ENCODE peak calls at places on chromosomes 3 and 15, in seven cellular contexts. U, T, D, P, Y, W and K are unnamed samples. For H3K36me3, the result is how much of the 10 kb centered on the place peaks cover.

GRCh38 chr15:64731807-64732151 is 43.6 kb downstream of the RBPMS2 start:
- DNase-seq in U (no peak), T (no peak), D (no peak), P (no peak), Y (no peak), W (no peak), K (no peak)

GRCh38 chr3:112304611-112305010 is 10.6 kb upstream of the SLC9C1 start:
- DNase-seq in U (no peak), T (peak), D (no peak), P (no peak), Y (peak), W (no peak), K (no peak)

GRCh38 chr3:67305160-67305559 is 307.1 kb downstream of the KBTBD8 start:
- DNase-seq in U (no peak), T (no peak), D (no peak), P (no peak), Y (no peak), W (no peak), K (no peak)

GRCh38 chr3:122484985-122485384 is 29.8 kb downstream of the KPNA1 start:
- DNase-seq in U (no peak), T (no peak), D (no peak), P (no peak), Y (peak), W (peak), K (no peak)

GRCh38 chr3:113247664-113248458 is 36.5 kb downstream of the BOC start:
- DNase-seq in U (no peak), T (no peak), D (no peak), P (no peak), Y (no peak), W (no peak), K (no peak)

GRCh38 chr3:103909395-103909794 is 1457.3 kb upstream of the ALCAM start:
- DNase-seq in U (no peak), T (no peak), D (no peak), P (no peak), Y (no peak), W (no peak), K (no peak)

GRCh38 chr3:196227086-196227485 is 10.8 kb downstream of the SLC51A start:
- DNase-seq in U (no peak), T (no peak), D (no peak), P (no peak), Y (no peak), W (no peak), K (no peak)

GRCh38 chr3:152857082-152857481 is 22.2 kb downstream of the P2RY1 start:
- DNase-seq in U (no peak), T (no peak), D (no peak), P (peak), Y (no peak), W (peak), K (no peak)

GRCh38 chr3:184240384-184241140 is 8.2 kb downstream of the ALG3 start:
- DNase-seq in U (no peak), T (peak), D (no peak), P (no peak), Y (peak), W (no peak), K (no peak)

GRCh38 chr15:66545249-66545648 is 20.5 kb downstream of the LCTL start:
- DNase-seq in U (no peak), T (no peak), D (no peak), P (no peak), Y (no peak), W (no peak), K (no peak)
- H3K36me3 ChIP-seq in U (under half), T (under half), D (under half), P (under half), Y (under half), W (under half), K (under half)

GRCh38 chr3:10299679-10300078 is 6.9 kb upstream of the GHRL start:
- DNase-seq in U (no peak), T (no peak), D (no peak), P (no peak), Y (no peak), W (no peak), K (no peak)
- H3K36me3 ChIP-seq in U (under half), T (under half), D (under half), P (under half), Y (half or more), W (under half), K (under half)

GRCh38 chr3:8871306-8871705 is 92.0 kb downstream of the RAD18 start:
- DNase-seq in U (no peak), T (no peak), D (no peak), P (no peak), Y (no peak), W (no peak), K (no peak)

GRCh38 chr3:8872291-8872690 is 91.0 kb downstream of the RAD18 start:
- DNase-seq in U (no peak), T (no peak), D (no peak), P (no peak), Y (no peak), W (no peak), K (no peak)

GRCh38 chr3:8879347-8879944 is 83.8 kb downstream of the RAD18 start:
- DNase-seq in U (no peak), T (no peak), D (no peak), P (no peak), Y (no peak), W (no peak), K (no peak)

GRCh38 chr3:8873740-8874139 is 89.5 kb downstream of the RAD18 start:
- DNase-seq in U (no peak), T (no peak), D (no peak), P (no peak), Y (peak), W (peak), K (no peak)

DNA sequence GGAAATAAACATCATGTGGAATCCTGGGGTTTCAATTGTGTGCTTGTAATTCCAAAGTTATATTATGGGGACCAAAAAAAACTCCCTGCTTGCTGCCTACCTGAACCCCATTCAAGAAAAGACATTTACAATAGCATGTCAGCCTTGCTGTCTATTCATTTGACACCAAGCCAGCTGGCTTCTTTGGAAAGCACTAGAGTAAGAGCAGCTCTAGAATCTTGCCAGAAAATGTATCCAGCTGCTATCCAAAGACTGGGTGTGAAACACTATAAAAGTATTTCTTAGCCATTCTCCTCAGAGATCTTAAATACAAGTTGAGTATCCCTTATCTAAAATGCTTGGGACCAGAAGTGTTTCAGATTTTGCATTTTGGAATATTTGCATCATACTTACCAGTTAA is 87.4 kb downstream of the RAD18 start:
- DNase-seq in U (no peak), T (no peak), D (no peak), P (no peak), Y (no peak), W (no peak), K (no peak)
- H3K36me3 ChIP-seq in U (under half), T (under half), D (under half), P (under half), Y (under half), W (under half), K (under half)

GRCh38 chr3:194482196-194482593 is 4.6 kb downstream of the ATP13A3 start:
- DNase-seq in U (no peak), T (no peak), D (no peak), P (no peak), Y (no peak), W (no peak), K (no peak)
- H3K36me3 ChIP-seq in U (under half), T (under half), D (under half), P (under half), Y (under half), W (under half), K (under half)

GRCh38 chr3:33152363-33153360 is 38.8 kb downstream of the CRTAP start:
- DNase-seq in U (no peak), T (no peak), D (no peak), P (no peak), Y (no peak), W (peak), K (no peak)
- H3K36me3 ChIP-seq in U (under half), T (under half), D (under half), P (under half), Y (under half), W (under half), K (under half)

DNA sequence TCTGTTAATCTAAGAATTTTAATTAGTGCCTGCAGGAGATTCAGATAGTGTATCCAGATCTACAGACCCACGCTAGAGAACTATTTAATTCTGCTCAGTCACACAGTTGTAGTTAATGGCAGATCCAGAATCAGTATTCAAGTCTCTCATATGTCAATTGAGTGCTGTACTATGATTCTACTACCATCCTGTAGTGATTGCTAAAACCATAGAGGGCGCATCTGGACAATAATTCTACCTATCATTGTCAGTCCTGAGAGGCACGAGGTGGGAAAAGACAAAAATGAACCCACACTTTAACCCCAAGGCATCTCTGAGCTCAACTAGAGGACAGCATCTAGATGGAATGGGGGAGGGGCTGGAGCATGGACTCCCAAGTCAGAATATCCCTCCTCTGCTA is 22.7 kb downstream of the DHX36 start:
- DNase-seq in U (no peak), T (no peak), D (no peak), P (no peak), Y (no peak), W (no peak), K (no peak)
- H3K36me3 ChIP-seq in U (half or more), T (half or more), D (half or more), P (under half), Y (under half), W (under half), K (under half)